ENCODE peak calls at places on chromosomes 7 and 10, in nine cellular contexts. W, B, P, A, U, C, Y, X and T are unnamed samples.

GRCh38 chr7:22662490-22663145 is 64.4 kb upstream of the IL6 start:
- DNase-seq in W (no peak), B (no peak), P (no peak), A (no peak), U (no peak), C (no peak), Y (no peak), X (no peak), T (no peak)

GRCh38 chr7:143884276-143884977 is 17.5 kb downstream of the TCAF1 start:
- DNase-seq in W (no peak), B (no peak), P (no peak), A (no peak), U (no peak), C (no peak), Y (no peak), X (no peak), T (no peak)

GRCh38 chr10:13795653-13796555 is 209.1 kb downstream of the PRPF18 start:
- DNase-seq in W (no peak), B (no peak), P (no peak), A (no peak), U (no peak), C (peak; percentile 28), Y (no peak), X (no peak), T (no peak)

GRCh38 chr10:103445767-103446567 is 6.2 kb downstream of the CALHM2 start:
- DNase-seq in W (no peak), B (peak; percentile 21), P (no peak), A (no peak), U (no peak), C (no peak), Y (peak; percentile 97), X (peak; percentile 69), T (no peak)

GRCh38 chr7:24885305-24885704 is 94.7 kb downstream of the OSBPL3 start:
- DNase-seq in W (no peak), B (no peak), P (no peak), A (no peak), U (no peak), C (no peak), Y (no peak), X (no peak), T (peak; percentile 11)

GRCh38 chr7:125670926-125671572 is 741.4 kb upstream of the POT1 start:
- DNase-seq in W (peak; percentile 2), B (no peak), P (no peak), A (no peak), U (no peak), C (no peak), Y (peak; percentile 52), X (no peak), T (no peak)

GRCh38 chr10:84715911-84716310 is 387.5 kb downstream of the CCSER2 start:
- DNase-seq in W (no peak), B (no peak), P (no peak), A (no peak), U (peak; percentile 24), C (peak; percentile 29), Y (no peak), X (no peak), T (peak; percentile 24)

GRCh38 chr7:119562839-119563238 is 710.1 kb upstream of the KCND2 start:
- DNase-seq in W (no peak), B (peak; percentile 8), P (no peak), A (peak; percentile 3), U (no peak), C (no peak), Y (no peak), X (no peak), T (peak; percentile 24)

GRCh38 chr10:8048281-8049008 is 6.0 kb upstream of the GATA3 start:
- DNase-seq in W (no peak), B (no peak), P (no peak), A (no peak), U (no peak), C (no peak), Y (no peak), X (no peak), T (no peak)

GRCh38 chr10:110918269-110918632 is 729 bp downstream of the BBIP1 start:
- DNase-seq in W (peak; percentile 79), B (no peak), P (no peak), A (no peak), U (peak; percentile 44), C (no peak), Y (peak; percentile 94), X (peak; percentile 92), T (no peak)

GRCh38 chr7:66250711-66251110 is 45.6 kb downstream of the TPST1 start:
- DNase-seq in W (no peak), B (no peak), P (no peak), A (no peak), U (no peak), C (no peak), Y (peak; percentile 92), X (no peak), T (no peak)

GRCh38 chr10:43199088-43199683 is 60.9 kb downstream of the CSGALNACT2 start:
- DNase-seq in W (no peak), B (no peak), P (no peak), A (no peak), U (no peak), C (no peak), Y (no peak), X (no peak), T (no peak)

GRCh38 chr7:44796034-44796503 is 412 bp upstream of the PPIA start:
- DNase-seq in W (peak; percentile 55), B (peak; percentile 57), P (peak; percentile 85), A (peak; percentile 83), U (peak; percentile 66), C (peak; percentile 41), Y (peak; percentile 44), X (peak; percentile 18), T (no peak)

GRCh38 chr7:149731207-149731955 is 42.0 kb downstream of the ZNF467 start:
- DNase-seq in W (no peak), B (no peak), P (no peak), A (no peak), U (no peak), C (no peak), Y (no peak), X (no peak), T (no peak)

GRCh38 chr7:84025332-84025927 is 169.2 kb downstream of the SEMA3A start:
- DNase-seq in W (peak; percentile 78), B (no peak), P (no peak), A (no peak), U (no peak), C (no peak), Y (peak; percentile 98), X (peak; percentile 78), T (no peak)

GRCh38 chr10:132232981-132233380 is 46.2 kb downstream of the DPYSL4 start:
- DNase-seq in W (no peak), B (no peak), P (no peak), A (no peak), U (no peak), C (no peak), Y (no peak), X (no peak), T (no peak)